ENCODE peak calls at places on chromosomes 7 and 10, in eight cellular contexts. M is SK-N-SH, X is stomach, C is GM12891, T is endothelial cell of umbilical vein, Z is HCT116, L is prostate gland, H is suprapubic skin. W is an unnamed sample.

GRCh38 chr7:150997075-150997511 is 6.3 kb downstream of the NOS3 start:
- DNase-seq in C (no peak), T (no peak), H (no peak), M (peak), L (no peak), X (no peak), Z (no peak), W (no peak)

GRCh38 chr7:16850772-16851466 is 30.9 kb downstream of the AGR3 start:
- DNase-seq in H (no peak), T (no peak), L (no peak), M (peak), X (no peak), C (no peak), Z (no peak), W (no peak)

GRCh38 chr10:23338155-23338828 is 6.3 kb downstream of the C10orf67 start:
- DNase-seq in T (no peak), M (no peak), Z (peak), X (no peak), L (no peak), C (no peak), H (no peak), W (no peak)

GRCh38 chr10:131658476-131659110 is 242.2 kb upstream of the PPP2R2D start:
- DNase-seq in M (no peak), X (peak), Z (no peak), H (peak), C (no peak), L (no peak), T (no peak), W (no peak)

GRCh38 chr7:129786825-129787563 is 165.8 kb downstream of the UBE2H start:
- DNase-seq in L (no peak), Z (no peak), M (no peak), H (no peak), T (no peak), X (no peak), C (no peak), W (no peak)

GRCh38 chr7:138935438-138936079 is 45.6 kb downstream of the KIAA1549 start:
- DNase-seq in Z (peak), X (no peak), H (no peak), T (peak), L (no peak), M (peak), C (no peak), W (no peak)

GRCh38 chr7:55072251-55072650 is 53.4 kb downstream of the EGFR start:
- DNase-seq in M (no peak), X (no peak), L (no peak), T (no peak), C (no peak), H (no peak), Z (no peak), W (no peak)

GRCh38 chr7:31102973-31103850 is 51.1 kb downstream of the ADCYAP1R1 start:
- DNase-seq in X (peak), Z (no peak), C (no peak), L (no peak), T (no peak), H (peak), M (no peak), W (no peak)

GRCh38 chr10:19954601-19955000 is 138.4 kb downstream of the PLXDC2 start:
- DNase-seq in Z (no peak), L (no peak), M (no peak), C (no peak), H (no peak), T (no peak), X (no peak), W (no peak)

GRCh38 chr7:26131056-26131589 is 20.9 kb upstream of the NFE2L3 start:
- DNase-seq in M (no peak), L (no peak), T (no peak), C (no peak), H (no peak), X (no peak), Z (no peak), W (no peak)

GRCh38 chr10:72265925-72266865 is 7.5 kb upstream of the DDIT4 start:
- DNase-seq in H (no peak), T (no peak), X (no peak), M (no peak), C (no peak), Z (no peak), L (no peak), W (no peak)

GRCh38 chr7:142560166-142560565 is 189.1 kb upstream of the PRSS1 start:
- DNase-seq in Z (no peak), H (no peak), C (no peak), L (no peak), X (no peak), T (no peak), M (no peak), W (no peak)

GRCh38 chr7:132742152-132742551 is 165.9 kb upstream of the PLXNA4 start:
- DNase-seq in Z (no peak), X (peak), C (no peak), H (no peak), M (no peak), L (no peak), T (peak), W (no peak)

GRCh38 chr10:123640016-123640535 is 26.1 kb upstream of the GPR26 start:
- DNase-seq in L (no peak), X (no peak), Z (no peak), T (no peak), H (peak), C (no peak), M (no peak), W (no peak)

GRCh38 chr10:3777876-3778707 is 6.9 kb downstream of the KLF6 start:
- DNase-seq in M (no peak), H (no peak), L (no peak), T (peak), Z (no peak), X (no peak), C (no peak), W (no peak)

GRCh38 chr10:129756912-129757861 is 206.9 kb downstream of the EBF3 start:
- DNase-seq in H (no peak), C (no peak), M (no peak), T (no peak), X (peak), L (peak), Z (no peak), W (peak)

GRCh38 chr7:23349484-23350157 is 50.5 kb downstream of the MALSU1 start:
- DNase-seq in C (no peak), H (no peak), Z (peak), T (peak), M (peak), L (no peak), X (no peak), W (no peak)

GRCh38 chr10:93357680-93358079 is 124.5 kb downstream of the MYOF start:
- DNase-seq in M (peak), T (peak), C (no peak), H (no peak), X (no peak), Z (no peak), L (no peak), W (no peak)

GRCh38 chr7:127119517-127119916 is 133.2 kb downstream of the GRM8 start:
- DNase-seq in T (no peak), M (no peak), C (no peak), H (no peak), X (no peak), L (no peak), Z (no peak), W (no peak)

GRCh38 chr7:96069361-96069760 is 252.5 kb downstream of the SLC25A13 start:
- DNase-seq in X (no peak), L (no peak), H (no peak), T (no peak), Z (no peak), C (no peak), M (no peak), W (no peak)

GRCh38 chr10:97596101-97597055 is 6.9 kb downstream of the C10orf62 start:
- DNase-seq in L (peak), X (no peak), Z (peak), H (no peak), T (peak), C (no peak), M (peak), W (no peak)

GRCh38 chr10:119669975-119670640 is 18.9 kb downstream of the BAG3 start:
- DNase-seq in C (no peak), X (no peak), Z (no peak), H (no peak), L (no peak), T (no peak), M (no peak), W (no peak)

GRCh38 chr7:42254217-42254616 is 17.2 kb upstream of the GLI3 start:
- DNase-seq in Z (no peak), C (no peak), M (no peak), T (no peak), X (no peak), H (no peak), L (no peak), W (no peak)

GRCh38 chr10:35447693-35448407 is 111.5 kb downstream of the CCNY start:
- DNase-seq in L (peak), C (no peak), H (no peak), Z (peak), X (peak), M (peak), T (peak), W (peak)

GRCh38 chr10:104824378-104825006 is 183.4 kb downstream of the SORCS3 start:
- DNase-seq in Z (peak), C (no peak), L (peak), H (no peak), M (no peak), X (peak), T (no peak), W (no peak)

GRCh38 chr10:17101257-17101909 is 28.2 kb downstream of the CUBN start:
- DNase-seq in H (no peak), Z (no peak), M (no peak), T (peak), C (no peak), L (no peak), X (no peak), W (no peak)

GRCh38 chr7:157984914-157985163 is 602.8 kb downstream of the PTPRN2 start:
- DNase-seq in Z (no peak), X (no peak), M (no peak), L (no peak), T (no peak), C (no peak), H (no peak), W (no peak)

GRCh38 chr10:33055636-33056035 is 97.6 kb upstream of the ITGB1 start:
- DNase-seq in H (no peak), M (no peak), Z (no peak), L (no peak), T (no peak), X (no peak), C (no peak), W (no peak)

GRCh38 chr10:101076630-101077029 is 14.8 kb downstream of the KAZALD1 start:
- DNase-seq in M (no peak), T (no peak), L (no peak), H (no peak), Z (no peak), X (no peak), C (no peak), W (no peak)
- TF ChIP-seq POLR2AphosphoS5 in M (no peak), T (no peak), L (no peak), H (no peak), Z (no peak), X (no peak), C (no peak), W (no peak)

GRCh38 chr7:100157069-100157333 is 1.5 kb downstream of the TRAPPC14 start:
- DNase-seq in L (no peak), M (no peak), T (no peak), C (no peak), Z (no peak), H (no peak), X (no peak), W (no peak)

GRCh38 chr7:100158229-100159098 is at the start of gene TRAPPC14:
- DNase-seq in X (peak), C (peak), L (peak), H (peak), Z (no peak), T (peak), M (peak), W (peak)

GRCh38 chr7:100159099-100159623 is 638 bp upstream of the TRAPPC14 start:
- DNase-seq in Z (no peak), H (no peak), X (no peak), M (peak), T (no peak), L (no peak), C (no peak), W (no peak)

GRCh38 chr7:100156331-100157068 is 2.0 kb downstream of the TRAPPC14 start:
- DNase-seq in Z (no peak), H (no peak), L (no peak), C (no peak), X (no peak), M (peak), T (no peak), W (no peak)

GRCh38 chr7:100157334-100158228 is 942 bp downstream of the TRAPPC14 start:
- DNase-seq in H (no peak), T (peak), M (peak), C (no peak), Z (no peak), L (no peak), X (no peak), W (peak)
- TF ChIP-seq POLR2AphosphoS5 in H (no peak), T (peak), M (no peak), C (no peak), Z (no peak), L (no peak), X (no peak), W (no peak)

GRCh38 chr7:80883188-80884025 is 35.4 kb downstream of the SEMA3C start:
- DNase-seq in C (no peak), H (no peak), X (no peak), T (peak), M (no peak), Z (peak), L (peak), W (no peak)
- TF ChIP-seq POLR2AphosphoS5 in C (no peak), H (peak), X (peak), T (no peak), M (peak), Z (peak), L (peak), W (peak)

GRCh38 chr10:34337917-34338316 is 477.2 kb downstream of the PARD3 start:
- DNase-seq in M (no peak), L (no peak), C (no peak), T (peak), X (no peak), Z (no peak), H (no peak), W (no peak)

GRCh38 chr10:34333513-34333912 is 481.6 kb downstream of the PARD3 start:
- DNase-seq in L (peak), H (no peak), T (no peak), X (no peak), Z (no peak), M (no peak), C (no peak), W (no peak)

GRCh38 chr10:34334908-34335307 is 480.2 kb downstream of the PARD3 start:
- DNase-seq in L (no peak), M (no peak), H (no peak), T (no peak), X (no peak), C (no peak), Z (no peak), W (no peak)

GRCh38 chr10:34339816-34340553 is 475.1 kb downstream of the PARD3 start:
- DNase-seq in Z (no peak), H (no peak), C (no peak), L (no peak), T (no peak), M (no peak), X (no peak), W (no peak)

GRCh38 chr10:34335960-34336359 is 479.1 kb downstream of the PARD3 start:
- DNase-seq in L (no peak), Z (no peak), T (no peak), C (no peak), M (no peak), X (no peak), H (no peak), W (no peak)
- TF ChIP-seq POLR2AphosphoS5 in L (no peak), Z (no peak), T (no peak), C (no peak), M (no peak), X (no peak), H (no peak), W (no peak)

GRCh38 chr10:29780096-29780495 is 145.3 kb upstream of the SVIL start:
- DNase-seq in L (no peak), H (no peak), Z (no peak), M (no peak), X (no peak), C (no peak), T (peak), W (no peak)
- TF ChIP-seq POLR2AphosphoS5 in L (no peak), H (no peak), Z (no peak), M (no peak), X (no peak), C (no peak), T (no peak), W (no peak)

W was measured in transverse colon.